ENCODE peak calls at places on chromosomes 2 and 18, in six cellular contexts. G is T-cell; P is stimulated activated CD8-positive, alpha-beta memory T cell treated with anti-CD3 and anti-CD28 coated beads, Interleukin-12 subunit alpha, Interleukin-12 subunit beta, amount 100 ng/mL, for 4 hours; O is glutamatergic neuron; N is neural progenitor cell; E is LHCN-M2. U is an unnamed sample.

GRCh38 chr18:61322265-61322873 is 10.9 kb upstream of the CDH20 start:
- DNase-seq in G (no peak), P (no peak), O (peak), N (peak), E (peak), U (peak)

GRCh38 chr2:60423066-60423465 is 130.4 kb downstream of the BCL11A start:
- DNase-seq in G (no peak), P (no peak), O (no peak), N (peak), E (no peak), U (no peak)

GRCh38 chr2:202149155-202149762 is 76.2 kb downstream of the KIAA2012 start:
- DNase-seq in G (no peak), P (no peak), O (no peak), N (peak), E (no peak), U (peak)

GRCh38 chr2:134706587-134707329 is 12.0 kb downstream of the TMEM163 start:
- DNase-seq in G (no peak), P (no peak), O (no peak), N (no peak), E (peak), U (peak)

GRCh38 chr2:159285929-159286708 is at the start of gene WDSUB1:
- DNase-seq in G (peak), P (peak), O (peak), N (peak), E (peak), U (peak)

GRCh38 chr2:187435078-187435477 is 13.0 kb downstream of the CALCRL start:
- DNase-seq in G (no peak), P (no peak), O (no peak), N (no peak), E (no peak), U (no peak)

GRCh38 chr2:200462136-200462710 is 47.6 kb downstream of the KCTD18 start:
- DNase-seq in G (no peak), P (no peak), O (no peak), N (no peak), E (no peak), U (no peak)

GRCh38 chr2:172253190-172254052 is 150.7 kb upstream of the DLX2 start:
- DNase-seq in G (no peak), P (peak), O (no peak), N (no peak), E (peak), U (no peak)

GRCh38 chr2:20106746-20107145 is 55.3 kb upstream of the LAPTM4A start:
- DNase-seq in G (no peak), P (no peak), O (peak), N (peak), E (no peak), U (peak)

GRCh38 chr2:102045697-102046096 is 53.9 kb downstream of the IL1R2 start:
- DNase-seq in G (no peak), P (no peak), O (no peak), N (no peak), E (no peak), U (no peak)

GRCh38 chr2:21024722-21025389 is 19.0 kb downstream of the APOB start:
- DNase-seq in G (no peak), P (no peak), O (no peak), N (no peak), E (no peak), U (no peak)

GRCh38 chr2:152254486-152254885 is 78.9 kb upstream of the STAM2 start:
- DNase-seq in G (no peak), P (no peak), O (no peak), N (no peak), E (no peak), U (no peak)

GRCh38 chr2:17851731-17852585 is 26.5 kb upstream of the KCNS3 start:
- DNase-seq in G (no peak), P (no peak), O (peak), N (peak), E (peak), U (peak)

GRCh38 chr2:120287183-120288015 is 34.7 kb downstream of the RALB start:
- DNase-seq in G (no peak), P (no peak), O (no peak), N (no peak), E (peak), U (no peak)

GRCh38 chr2:28292491-28292890 is 100.2 kb upstream of the FOSL2 start:
- DNase-seq in G (no peak), P (no peak), O (no peak), N (no peak), E (no peak), U (no peak)

GRCh38 chr2:219458996-219459395 is 24.4 kb downstream of the SPEG start:
- DNase-seq in G (no peak), P (no peak), O (no peak), N (no peak), E (no peak), U (no peak)

GRCh38 chr2:203551653-203552250 is 16.7 kb upstream of the RAPH1 start:
- DNase-seq in G (no peak), P (no peak), O (no peak), N (no peak), E (no peak), U (no peak)

GRCh38 chr2:29010946-29011649 is 30.0 kb downstream of the TOGARAM2 start:
- DNase-seq in G (peak), P (peak), O (no peak), N (peak), E (peak), U (peak)

GRCh38 chr2:114543106-114543806 is 100.8 kb downstream of the DPP10 start:
- DNase-seq in G (no peak), P (no peak), O (no peak), N (peak), E (no peak), U (peak)

GRCh38 chr2:2901384-2902345 is 476.0 kb downstream of the EIPR1 start:
- DNase-seq in G (no peak), P (no peak), O (no peak), N (no peak), E (no peak), U (no peak)

GRCh38 chr2:25131567-25132295 is 36.6 kb downstream of the POMC start:
- DNase-seq in G (no peak), P (no peak), O (peak), N (peak), E (no peak), U (no peak)

GRCh38 chr2:63012541-63012940 is 38.1 kb upstream of the OTX1 start:
- DNase-seq in G (no peak), P (no peak), O (no peak), N (no peak), E (no peak), U (no peak)

GRCh38 chr2:190677255-190677654 is 28.4 kb downstream of the NAB1 start:
- DNase-seq in G (no peak), P (no peak), O (no peak), N (no peak), E (no peak), U (no peak)

GRCh38 chr2:159903404-159904126 is 105.6 kb upstream of the CD302 start:
- DNase-seq in G (peak), P (peak), O (no peak), N (no peak), E (peak), U (no peak)

GRCh38 chr2:46967990-46968647 is 52.5 kb upstream of the MCFD2 start:
- DNase-seq in G (no peak), P (no peak), O (no peak), N (no peak), E (peak), U (no peak)

GRCh38 chr2:174485763-174486613 is 841 bp downstream of the GPR155 start:
- DNase-seq in G (peak), P (no peak), O (peak), N (peak), E (peak), U (no peak)

GRCh38 chr2:18117592-18117991 is 239.1 kb downstream of the KCNS3 start:
- DNase-seq in G (no peak), P (no peak), O (peak), N (peak), E (peak), U (no peak)

U was measured in retina.